ENCODE peak calls at places on chromosome 2, in nine cellular contexts. One of them, this sample, is unnamed.

GRCh38 chr2:240831594-240832204 is 11.7 kb upstream of the KIF1A start:
- DNase-seq in activated effector memory CD4-positive, alpha-beta T cell treated with anti-CD3 and anti-CD28 coated beads, Interleukin-2, amount 50 U/mL, for 16 hours: peak
- DNase-seq in HT1080: no peak
- DNase-seq in Calu3: no peak
- DNase-seq in brain pericyte: no peak
- DNase-seq in A549: no peak
- DNase-seq in ACHN: no peak
- DNase-seq in immature natural killer cell: no peak
- DNase-seq in SK-MEL-5: no peak
- DNase-seq in this sample: no peak

GRCh38 chr2:175579646-175580045 is 398.1 kb upstream of the ATP5MC3 start:
- DNase-seq in ACHN: no peak
- DNase-seq in A549: no peak
- DNase-seq in SK-MEL-5: no peak
- DNase-seq in brain pericyte: no peak
- DNase-seq in activated effector memory CD4-positive, alpha-beta T cell treated with anti-CD3 and anti-CD28 coated beads, Interleukin-2, amount 50 U/mL, for 16 hours: no peak
- DNase-seq in HT1080: no peak
- DNase-seq in Calu3: no peak
- DNase-seq in immature natural killer cell: no peak
- DNase-seq in this sample: no peak

GRCh38 chr2:26246818-26247217 is 2.1 kb downstream of the HADHB start:
- DNase-seq in A549: peak
- DNase-seq in brain pericyte: no peak
- DNase-seq in Calu3: no peak
- DNase-seq in immature natural killer cell: no peak
- DNase-seq in ACHN: peak
- DNase-seq in activated effector memory CD4-positive, alpha-beta T cell treated with anti-CD3 and anti-CD28 coated beads, Interleukin-2, amount 50 U/mL, for 16 hours: peak
- DNase-seq in HT1080: peak
- DNase-seq in SK-MEL-5: peak
- DNase-seq in this sample: no peak

GRCh38 chr2:119468154-119468955 is 36.7 kb downstream of the TMEM37 start:
- DNase-seq in SK-MEL-5: no peak
- DNase-seq in ACHN: no peak
- DNase-seq in Calu3: no peak
- DNase-seq in immature natural killer cell: no peak
- DNase-seq in activated effector memory CD4-positive, alpha-beta T cell treated with anti-CD3 and anti-CD28 coated beads, Interleukin-2, amount 50 U/mL, for 16 hours: no peak
- DNase-seq in HT1080: peak
- DNase-seq in brain pericyte: no peak
- DNase-seq in A549: no peak
- DNase-seq in this sample: no peak

GRCh38 chr2:127859712-127860085 is 1.7 kb upstream of the POLR2D start:
- DNase-seq in brain pericyte: no peak
- DNase-seq in A549: no peak
- DNase-seq in SK-MEL-5: peak
- DNase-seq in HT1080: no peak
- DNase-seq in ACHN: no peak
- DNase-seq in immature natural killer cell: peak
- DNase-seq in Calu3: peak
- DNase-seq in activated effector memory CD4-positive, alpha-beta T cell treated with anti-CD3 and anti-CD28 coated beads, Interleukin-2, amount 50 U/mL, for 16 hours: peak
- DNase-seq in this sample: peak

GRCh38 chr2:238075397-238075796 is 14.6 kb downstream of the SCLY start:
- DNase-seq in SK-MEL-5: no peak
- DNase-seq in Calu3: no peak
- DNase-seq in HT1080: no peak
- DNase-seq in brain pericyte: no peak
- DNase-seq in A549: no peak
- DNase-seq in activated effector memory CD4-positive, alpha-beta T cell treated with anti-CD3 and anti-CD28 coated beads, Interleukin-2, amount 50 U/mL, for 16 hours: no peak
- DNase-seq in immature natural killer cell: no peak
- DNase-seq in ACHN: no peak
- DNase-seq in this sample: no peak

GRCh38 chr2:174158003-174158402 is 90.3 kb downstream of the OLA1 start:
- DNase-seq in A549: peak
- DNase-seq in activated effector memory CD4-positive, alpha-beta T cell treated with anti-CD3 and anti-CD28 coated beads, Interleukin-2, amount 50 U/mL, for 16 hours: no peak
- DNase-seq in ACHN: peak
- DNase-seq in brain pericyte: no peak
- DNase-seq in HT1080: peak
- DNase-seq in Calu3: peak
- DNase-seq in SK-MEL-5: peak
- DNase-seq in immature natural killer cell: peak
- DNase-seq in this sample: peak

GRCh38 chr2:172082944-172083718 is 2.2 kb upstream of the DLX1 start:
- DNase-seq in activated effector memory CD4-positive, alpha-beta T cell treated with anti-CD3 and anti-CD28 coated beads, Interleukin-2, amount 50 U/mL, for 16 hours: no peak
- DNase-seq in Calu3: no peak
- DNase-seq in brain pericyte: no peak
- DNase-seq in HT1080: no peak
- DNase-seq in ACHN: no peak
- DNase-seq in immature natural killer cell: no peak
- DNase-seq in SK-MEL-5: no peak
- DNase-seq in A549: no peak
- DNase-seq in this sample: no peak

GRCh38 chr2:138779451-138780440 is at the start of gene NXPH2:
- DNase-seq in Calu3: peak
- DNase-seq in immature natural killer cell: no peak
- DNase-seq in brain pericyte: no peak
- DNase-seq in activated effector memory CD4-positive, alpha-beta T cell treated with anti-CD3 and anti-CD28 coated beads, Interleukin-2, amount 50 U/mL, for 16 hours: no peak
- DNase-seq in SK-MEL-5: no peak
- DNase-seq in A549: peak
- DNase-seq in ACHN: peak
- DNase-seq in HT1080: no peak
- DNase-seq in this sample: no peak

GRCh38 chr2:170568511-170568910 is 146.6 kb upstream of the SP5 start:
- DNase-seq in A549: no peak
- DNase-seq in immature natural killer cell: no peak
- DNase-seq in activated effector memory CD4-positive, alpha-beta T cell treated with anti-CD3 and anti-CD28 coated beads, Interleukin-2, amount 50 U/mL, for 16 hours: no peak
- DNase-seq in brain pericyte: no peak
- DNase-seq in Calu3: no peak
- DNase-seq in SK-MEL-5: no peak
- DNase-seq in HT1080: no peak
- DNase-seq in ACHN: no peak
- DNase-seq in this sample: no peak

GRCh38 chr2:38128653-38129052 is 52.7 kb upstream of the CYP1B1 start:
- DNase-seq in HT1080: no peak
- DNase-seq in A549: no peak
- DNase-seq in SK-MEL-5: no peak
- DNase-seq in Calu3: no peak
- DNase-seq in ACHN: no peak
- DNase-seq in brain pericyte: no peak
- DNase-seq in immature natural killer cell: no peak
- DNase-seq in activated effector memory CD4-positive, alpha-beta T cell treated with anti-CD3 and anti-CD28 coated beads, Interleukin-2, amount 50 U/mL, for 16 hours: no peak
- DNase-seq in this sample: no peak

GRCh38 chr2:179917272-179917671 is 55.9 kb upstream of the ZNF385B start:
- DNase-seq in A549: peak
- DNase-seq in SK-MEL-5: no peak
- DNase-seq in brain pericyte: no peak
- DNase-seq in activated effector memory CD4-positive, alpha-beta T cell treated with anti-CD3 and anti-CD28 coated beads, Interleukin-2, amount 50 U/mL, for 16 hours: no peak
- DNase-seq in HT1080: peak
- DNase-seq in ACHN: no peak
- DNase-seq in Calu3: no peak
- DNase-seq in immature natural killer cell: no peak
- DNase-seq in this sample: no peak

GRCh38 chr2:88472811-88473210 is 20.3 kb upstream of the FOXI3 start:
- DNase-seq in HT1080: no peak
- DNase-seq in A549: no peak
- DNase-seq in SK-MEL-5: no peak
- DNase-seq in activated effector memory CD4-positive, alpha-beta T cell treated with anti-CD3 and anti-CD28 coated beads, Interleukin-2, amount 50 U/mL, for 16 hours: no peak
- DNase-seq in ACHN: no peak
- DNase-seq in immature natural killer cell: no peak
- DNase-seq in brain pericyte: no peak
- DNase-seq in Calu3: no peak
- DNase-seq in this sample: no peak

GRCh38 chr2:9809064-9809356 is 34.3 kb upstream of the TAF1B start:
- DNase-seq in SK-MEL-5: no peak
- DNase-seq in activated effector memory CD4-positive, alpha-beta T cell treated with anti-CD3 and anti-CD28 coated beads, Interleukin-2, amount 50 U/mL, for 16 hours: no peak
- DNase-seq in Calu3: peak
- DNase-seq in brain pericyte: no peak
- DNase-seq in ACHN: no peak
- DNase-seq in immature natural killer cell: no peak
- DNase-seq in A549: no peak
- DNase-seq in HT1080: no peak
- DNase-seq in this sample: no peak

GRCh38 chr2:237336131-237336530 is 77.8 kb downstream of the COL6A3 start:
- DNase-seq in Calu3: no peak
- DNase-seq in HT1080: no peak
- DNase-seq in activated effector memory CD4-positive, alpha-beta T cell treated with anti-CD3 and anti-CD28 coated beads, Interleukin-2, amount 50 U/mL, for 16 hours: no peak
- DNase-seq in immature natural killer cell: peak
- DNase-seq in ACHN: no peak
- DNase-seq in SK-MEL-5: no peak
- DNase-seq in brain pericyte: no peak
- DNase-seq in A549: no peak
- DNase-seq in this sample: no peak

GRCh38 chr2:99615247-99615771 is 125.5 kb upstream of the REV1 start:
- DNase-seq in SK-MEL-5: peak
- DNase-seq in A549: peak
- DNase-seq in HT1080: peak
- DNase-seq in Calu3: peak
- DNase-seq in ACHN: peak
- DNase-seq in brain pericyte: no peak
- DNase-seq in activated effector memory CD4-positive, alpha-beta T cell treated with anti-CD3 and anti-CD28 coated beads, Interleukin-2, amount 50 U/mL, for 16 hours: no peak
- DNase-seq in immature natural killer cell: no peak
- DNase-seq in this sample: no peak

This sample was measured in naive B cell.